ENCODE peak calls at places on chromosomes 6 and 20, in four cellular contexts. Q is T follicular helper cell; X is stimulated activated CD4-positive, alpha-beta T cell treated with anti-CD3 and anti-CD28 coated beads, Interleukin-2, amount 100 ng/mL, for 48 hours; C is CD4-positive, alpha-beta memory T cell. L is an unnamed sample.

GRCh38 chr6:30219244-30219643 is 6.0 kb upstream of the TRIM26 start:
- DNase-seq in X (peak; percentile 45), Q (peak; percentile 30), C (peak; percentile 50), L (no peak)

GRCh38 chr6:33779305-33779704 is 9.6 kb downstream of the LEMD2 start:
- DNase-seq in C (no peak), Q (no peak), X (no peak), L (no peak)

GRCh38 chr20:38270869-38271608 is 10.5 kb upstream of the KIAA1755 start:
- DNase-seq in X (no peak), C (no peak), Q (no peak), L (no peak)

GRCh38 chr6:167031082-167031709 is 32.0 kb downstream of the CEP43 start:
- DNase-seq in C (no peak), X (no peak), Q (no peak), L (no peak)

GRCh38 chr6:3337521-3338350 is 79.0 kb downstream of the PSMG4 start:
- DNase-seq in X (no peak), C (no peak), Q (no peak), L (no peak)

GRCh38 chr20:6075428-6076219 is 21.8 kb upstream of the LRRN4 start:
- DNase-seq in Q (no peak), X (no peak), C (no peak), L (no peak)

GRCh38 chr6:133241088-133241900 is at the start of gene EYA4:
- DNase-seq in Q (no peak), C (no peak), X (no peak), L (no peak)

GRCh38 chr6:6315660-6316059 is 4.8 kb downstream of the F13A1 start:
- DNase-seq in X (peak; percentile 32), Q (no peak), C (no peak), L (no peak)

GRCh38 chr20:23305098-23305497 is 45.5 kb upstream of the NXT1 start:
- DNase-seq in X (no peak), C (no peak), Q (no peak), L (no peak)